ENCODE peak calls at places on chromosomes 7 and 10, in seven cellular contexts. W is upper lobe of right lung, I is neural progenitor cell, H is AG04450, T is tibial artery, J is fibroblast of pulmonary artery, A is activated B cell treated with CpG ODN at 0.5 μM for 24 hours. B is an unnamed sample.
A peak's percentile ranks its signal among the peaks of the same experiment; 100 is the strongest.

GRCh38 chr10:6578221-6579192 is 1.6 kb downstream of the PRKCQ start:
- DNase-seq in W (no peak), I (peak; percentile 25), H (no peak), T (no peak), J (no peak), A (no peak), B (no peak)

GRCh38 chr7:50941525-50941924 is 158.8 kb upstream of the GRB10 start:
- DNase-seq in W (no peak), I (no peak), H (no peak), T (no peak), J (no peak), A (no peak), B (no peak)

GRCh38 chr7:123747620-123748141 is 1.1 kb downstream of the WASL start:
- DNase-seq in W (peak; percentile 70), I (peak; percentile 75), H (peak; percentile 68), T (peak; percentile 62), J (peak; percentile 82), A (no peak), B (peak; percentile 29)

GRCh38 chr7:32204361-32205018 is 134.3 kb upstream of the PDE1C start:
- DNase-seq in W (no peak), I (peak; percentile 89), H (peak; percentile 41), T (peak; percentile 61), J (peak; percentile 81), A (no peak), B (peak; percentile 31)

GRCh38 chr7:116802784-116803183 is 59.6 kb upstream of the CAPZA2 start:
- DNase-seq in W (no peak), I (peak; percentile 48), H (no peak), T (no peak), J (peak; percentile 74), A (no peak), B (peak; percentile 46)

GRCh38 chr10:31602541-31603244 is 283.7 kb downstream of the ZEB1 start:
- DNase-seq in W (peak; percentile 73), I (peak; percentile 83), H (no peak), T (peak; percentile 95), J (peak; percentile 77), A (no peak), B (no peak)

GRCh38 chr10:6399241-6399701 is 180.8 kb downstream of the PRKCQ start:
- DNase-seq in W (no peak), I (no peak), H (peak; percentile 56), T (peak; percentile 69), J (no peak), A (no peak), B (no peak)

GRCh38 chr7:15916666-15917388 is 230.3 kb upstream of the MEOX2 start:
- DNase-seq in W (no peak), I (no peak), H (no peak), T (no peak), J (peak; percentile 93), A (no peak), B (no peak)

GRCh38 chr7:5484921-5485320 is 61.3 kb upstream of the TNRC18 start:
- DNase-seq in W (no peak), I (no peak), H (no peak), T (no peak), J (no peak), A (no peak), B (no peak)

GRCh38 chr7:79452495-79453265 is 787 bp downstream of the MAGI2 start:
- DNase-seq in W (peak; percentile 67), I (peak; percentile 37), H (no peak), T (peak; percentile 34), J (peak; percentile 56), A (no peak), B (peak; percentile 16)

GRCh38 chr10:62082729-62083412 is 181.4 kb downstream of the ARID5B start:
- DNase-seq in W (no peak), I (no peak), H (no peak), T (no peak), J (peak; percentile 72), A (no peak), B (no peak)

GRCh38 chr7:155219154-155219531 is 78.5 kb upstream of the INSIG1 start:
- DNase-seq in W (no peak), I (no peak), H (no peak), T (no peak), J (no peak), A (no peak), B (no peak)

GRCh38 chr10:11444531-11445228 is 166.8 kb downstream of the USP6NL start:
- DNase-seq in W (no peak), I (no peak), H (no peak), T (no peak), J (no peak), A (peak; percentile 4), B (no peak)

GRCh38 chr7:98091061-98091460 is 15.6 kb upstream of the LMTK2 start:
- DNase-seq in W (no peak), I (no peak), H (no peak), T (no peak), J (peak; percentile 11), A (no peak), B (no peak)

GRCh38 chr7:134432296-134433152 is 26.4 kb downstream of the AKR1B1 start:
- DNase-seq in W (peak; percentile 85), I (peak; percentile 90), H (peak; percentile 83), T (peak; percentile 86), J (peak; percentile 94), A (peak; percentile 56), B (peak; percentile 87)

GRCh38 chr7:108284349-108285017 is 154.3 kb upstream of the LAMB4 start:
- DNase-seq in W (no peak), I (no peak), H (no peak), T (no peak), J (no peak), A (no peak), B (no peak)

GRCh38 chr10:102714621-102715455 is at the start of gene SFXN2:
- DNase-seq in W (peak; percentile 81), I (peak; percentile 76), H (no peak), T (peak; percentile 41), J (no peak), A (no peak), B (no peak)

GRCh38 chr10:9331583-9332008 is 1277.1 kb downstream of the GATA3 start:
- DNase-seq in W (no peak), I (peak; percentile 49), H (peak; percentile 16), T (no peak), J (peak; percentile 78), A (no peak), B (peak; percentile 58)

GRCh38 chr10:76546411-76546810 is 1091.2 kb downstream of the KCNMA1 start:
- DNase-seq in W (no peak), I (no peak), H (no peak), T (no peak), J (no peak), A (no peak), B (no peak)

GRCh38 chr7:1529383-1530116 is 952 bp upstream of the MAFK start:
- DNase-seq in W (no peak), I (no peak), H (no peak), T (no peak), J (no peak), A (no peak), B (no peak)

GRCh38 chr7:110148054-110148453 is 942.9 kb upstream of the LRRN3 start:
- DNase-seq in W (no peak), I (no peak), H (no peak), T (no peak), J (no peak), A (no peak), B (no peak)

GRCh38 chr7:36487756-36488336 is 98.2 kb downstream of the ANLN start:
- DNase-seq in W (no peak), I (peak; percentile 70), H (peak; percentile 8), T (no peak), J (peak; percentile 79), A (no peak), B (peak; percentile 36)

GRCh38 chr10:120750167-120750566 is 101.0 kb upstream of the WDR11 start:
- DNase-seq in W (no peak), I (no peak), H (no peak), T (no peak), J (no peak), A (no peak), B (no peak)

GRCh38 chr7:2687881-2688318 is at the start of gene AMZ1:
- DNase-seq in W (no peak), I (peak; percentile 49), H (no peak), T (no peak), J (no peak), A (no peak), B (no peak)

GRCh38 chr7:78265086-78265485 is 466.5 kb downstream of the PHTF2 start:
- DNase-seq in W (no peak), I (no peak), H (no peak), T (no peak), J (no peak), A (no peak), B (no peak)

GRCh38 chr10:69883256-69883655 is 81.5 kb downstream of the COL13A1 start:
- DNase-seq in W (no peak), I (no peak), H (no peak), T (no peak), J (no peak), A (no peak), B (no peak)
- TF ChIP-seq CTCF in W (peak; percentile 18), I (peak; percentile 25), H (no peak), T (no peak), J (no peak), A (no peak), B (no peak)

DNA sequence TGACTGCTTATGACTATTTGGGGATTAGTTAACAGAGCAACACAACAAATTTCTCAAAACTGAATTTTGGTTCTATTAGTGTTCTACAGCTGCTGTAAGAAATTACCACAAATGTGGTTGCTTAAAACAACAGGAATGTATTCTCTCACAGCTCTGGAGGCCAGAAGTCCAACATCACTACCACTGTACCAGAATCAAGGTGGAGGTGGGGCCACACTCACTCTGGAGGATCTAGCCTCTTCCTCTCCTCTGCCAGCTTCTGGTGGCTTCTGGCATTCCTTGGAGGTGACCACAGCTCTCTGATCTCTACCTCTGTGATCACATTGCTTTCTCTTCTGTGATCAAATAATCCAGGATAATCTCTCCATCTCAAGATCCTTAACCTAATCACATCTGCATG is 194.7 kb upstream of the BMPER start:
- DNase-seq in W (no peak), I (no peak), H (no peak), T (no peak), J (no peak), A (no peak), B (no peak)
- TF ChIP-seq CTCF in W (no peak), I (no peak), H (no peak), T (no peak), J (no peak), A (no peak), B (no peak)

GRCh38 chr10:129854796-129855705 is 109.0 kb downstream of the EBF3 start:
- DNase-seq in W (no peak), I (no peak), H (no peak), T (no peak), J (no peak), A (no peak), B (no peak)
- TF ChIP-seq CTCF in W (no peak), I (no peak), H (no peak), T (no peak), J (no peak), A (no peak), B (no peak)

DNA sequence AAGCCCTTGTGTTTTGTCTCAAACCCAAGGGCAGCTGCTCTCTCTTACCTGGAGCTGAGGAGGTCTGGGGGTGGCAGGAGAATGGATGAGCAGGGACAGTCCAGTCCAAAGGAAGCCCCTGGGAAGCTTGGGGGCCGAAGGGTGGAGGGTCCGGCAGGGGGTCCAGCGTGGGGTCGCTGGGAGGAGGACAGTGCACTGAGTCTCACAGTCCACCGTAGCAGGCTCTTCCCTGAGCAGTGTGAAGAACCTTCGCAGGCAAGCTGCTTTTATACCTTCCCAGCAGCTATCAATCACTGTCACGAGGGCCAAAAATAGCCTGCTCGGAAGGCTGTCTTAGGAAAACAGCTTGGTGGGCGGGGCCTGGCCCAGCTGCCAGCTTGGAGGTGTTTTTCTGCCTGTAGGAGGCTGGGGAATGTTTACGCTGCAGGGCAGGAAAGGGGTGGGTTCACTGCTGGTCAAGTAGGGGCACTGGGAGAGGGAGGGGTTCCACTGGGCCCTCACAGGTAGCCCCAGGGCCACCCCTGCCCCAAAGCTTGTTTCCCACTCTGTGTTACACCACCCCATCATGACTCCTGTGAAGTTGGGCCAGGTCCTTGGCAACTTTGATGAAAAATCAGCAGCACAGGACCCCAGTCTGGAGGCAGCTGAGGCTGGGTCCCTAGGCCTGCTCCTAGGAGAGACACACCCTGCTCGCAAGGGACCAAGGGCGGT is at the start of gene DEPP1:
- DNase-seq in W (peak; percentile 94), I (peak; percentile 87), H (peak; percentile 90), T (peak; percentile 97), J (peak; percentile 95), A (no peak), B (peak; percentile 68)
- TF ChIP-seq CTCF in W (no peak), I (peak; percentile 16), H (peak; percentile 29), T (no peak), J (peak; percentile 7), A (no peak), B (no peak)